ENCODE peak calls at places on chromosomes 2 and 18, in six cellular contexts. P is RWPE1, X is transverse colon, W is activated B cell treated with CpG ODN at 0.5 μM for 24 hours, G is IMR-90, J is endothelial cell. K is an unnamed sample.

GRCh38 chr2:61720911-61721310 is 132.9 kb downstream of the FAM161A start:
- DNase-seq in J (no peak), G (no peak), P (peak), X (no peak), W (no peak), K (no peak)

GRCh38 chr2:130261970-130262760 is 63.9 kb upstream of the TUBA3E start:
- DNase-seq in J (no peak), P (peak), G (peak), X (no peak), W (no peak), K (no peak)

GRCh38 chr18:10751711-10752110 is 225.9 kb downstream of the NAPG start:
- DNase-seq in P (no peak), G (no peak), X (no peak), J (no peak), W (no peak), K (no peak)

GRCh38 chr2:131092409-131093065 is 723 bp downstream of the FAM168B start:
- DNase-seq in J (no peak), P (no peak), X (no peak), W (no peak), G (no peak), K (no peak)

GRCh38 chr2:144553379-144553778 is 33.5 kb upstream of the ZEB2 start:
- DNase-seq in W (no peak), X (no peak), P (peak), J (no peak), G (peak), K (peak)

GRCh38 chr2:138499684-138500083 is 1.9 kb upstream of the SPOPL start:
- DNase-seq in W (no peak), X (no peak), G (no peak), P (no peak), J (no peak), K (no peak)

GRCh38 chr2:20425371-20425881 is 21.4 kb upstream of the RHOB start:
- DNase-seq in P (no peak), G (peak), J (no peak), W (no peak), X (peak), K (no peak)

GRCh38 chr18:70553961-70554325 is 265.1 kb downstream of the SOCS6 start:
- DNase-seq in W (no peak), X (no peak), P (no peak), J (no peak), G (no peak), K (no peak)

GRCh38 chr2:195458936-195459335 is 198.1 kb upstream of the SLC39A10 start:
- DNase-seq in X (no peak), J (no peak), W (no peak), G (peak), P (no peak), K (no peak)

GRCh38 chr18:25935356-25935755 is 155.1 kb downstream of the SS18 start:
- DNase-seq in X (no peak), G (no peak), W (no peak), J (no peak), P (peak), K (no peak)

GRCh38 chr2:230915297-230915696 is 9.7 kb downstream of the GPR55 start:
- DNase-seq in X (no peak), G (no peak), J (no peak), W (no peak), P (no peak), K (no peak)

GRCh38 chr2:134170269-134170668 is 83.6 kb upstream of the MGAT5 start:
- DNase-seq in G (peak), W (no peak), X (no peak), J (no peak), P (no peak), K (peak)

GRCh38 chr2:160241251-160242137 is 41.4 kb upstream of the ITGB6 start:
- DNase-seq in P (peak), J (no peak), W (no peak), X (peak), G (peak), K (no peak)

GRCh38 chr2:45675130-45675812 is 23.8 kb downstream of the PRKCE start:
- DNase-seq in J (no peak), G (no peak), X (peak), W (no peak), P (peak), K (no peak)

GRCh38 chr18:46915800-46916550 is 1.3 kb downstream of the PIAS2 start:
- DNase-seq in J (no peak), P (no peak), G (peak), W (no peak), X (no peak), K (no peak)

GRCh38 chr18:30889582-30890301 is 152.8 kb downstream of the DSC3 start:
- DNase-seq in X (no peak), G (no peak), J (peak), W (no peak), P (no peak), K (no peak)

GRCh38 chr2:235493775-235494715 is at the start of gene AGAP1:
- DNase-seq in P (peak), J (peak), G (peak), X (peak), W (no peak), K (peak)

GRCh38 chr18:51168031-51168742 is 29.3 kb downstream of the MEX3C start:
- DNase-seq in X (no peak), G (no peak), W (no peak), J (no peak), P (no peak), K (no peak)

GRCh38 chr2:170313636-170314348 is 135.8 kb downstream of the MYO3B start:
- DNase-seq in J (no peak), W (no peak), P (no peak), G (no peak), X (no peak), K (no peak)

GRCh38 chr2:149732001-149732685 is 144.6 kb upstream of the MMADHC start:
- DNase-seq in J (no peak), G (peak), P (peak), W (no peak), X (peak), K (no peak)

GRCh38 chr2:113175736-113176695 is 2.2 kb downstream of the PSD4 start:
- DNase-seq in X (peak), J (no peak), W (peak), G (no peak), P (no peak), K (no peak)

GRCh38 chr18:8177330-8178016 is 431.8 kb upstream of the RAB12 start:
- DNase-seq in J (no peak), P (peak), W (no peak), G (peak), X (no peak), K (no peak)

GRCh38 chr2:172877826-172878225 is 142.2 kb downstream of the RAPGEF4 start:
- DNase-seq in G (peak), J (no peak), W (no peak), P (no peak), X (no peak), K (no peak)

GRCh38 chr2:179486969-179487752 is 222.5 kb upstream of the SESTD1 start:
- DNase-seq in J (no peak), P (no peak), W (no peak), X (no peak), G (no peak), K (no peak)

GRCh38 chr18:79953921-79954651 is 2.6 kb upstream of the SLC66A2 start:
- DNase-seq in J (no peak), X (peak), P (no peak), W (no peak), G (no peak), K (no peak)

GRCh38 chr2:16816522-16816921 is 150.9 kb upstream of the CYRIA start:
- DNase-seq in J (no peak), P (no peak), G (no peak), W (no peak), X (no peak), K (no peak)

GRCh38 chr2:128661955-128662564 is 343.4 kb upstream of the HS6ST1 start:
- DNase-seq in J (no peak), W (no peak), X (no peak), P (no peak), G (no peak), K (no peak)

GRCh38 chr2:6780765-6781274 is 84.9 kb downstream of the CMPK2 start:
- DNase-seq in J (peak), X (peak), W (no peak), G (peak), P (no peak), K (peak)

GRCh38 chr2:184006998-184007397 is 591.3 kb upstream of the ZNF804A start:
- DNase-seq in X (peak), J (no peak), G (no peak), W (no peak), P (no peak), K (no peak)

GRCh38 chr2:127663566-127664064 is 11.7 kb downstream of the LIMS2 start:
- DNase-seq in W (no peak), J (no peak), X (peak), G (no peak), P (no peak), K (no peak)

GRCh38 chr2:127660291-127660578 is 14.3 kb downstream of the GPR17 start:
- DNase-seq in W (no peak), J (no peak), G (no peak), X (peak), P (no peak), K (no peak)

GRCh38 chr2:127662937-127663565 is 12.3 kb downstream of the LIMS2 start:
- DNase-seq in G (no peak), X (peak), P (no peak), J (no peak), W (no peak), K (no peak)

GRCh38 chr2:127661072-127661618 is 14.2 kb downstream of the LIMS2 start:
- DNase-seq in P (no peak), J (no peak), W (peak), X (peak), G (peak), K (no peak)

DNA sequence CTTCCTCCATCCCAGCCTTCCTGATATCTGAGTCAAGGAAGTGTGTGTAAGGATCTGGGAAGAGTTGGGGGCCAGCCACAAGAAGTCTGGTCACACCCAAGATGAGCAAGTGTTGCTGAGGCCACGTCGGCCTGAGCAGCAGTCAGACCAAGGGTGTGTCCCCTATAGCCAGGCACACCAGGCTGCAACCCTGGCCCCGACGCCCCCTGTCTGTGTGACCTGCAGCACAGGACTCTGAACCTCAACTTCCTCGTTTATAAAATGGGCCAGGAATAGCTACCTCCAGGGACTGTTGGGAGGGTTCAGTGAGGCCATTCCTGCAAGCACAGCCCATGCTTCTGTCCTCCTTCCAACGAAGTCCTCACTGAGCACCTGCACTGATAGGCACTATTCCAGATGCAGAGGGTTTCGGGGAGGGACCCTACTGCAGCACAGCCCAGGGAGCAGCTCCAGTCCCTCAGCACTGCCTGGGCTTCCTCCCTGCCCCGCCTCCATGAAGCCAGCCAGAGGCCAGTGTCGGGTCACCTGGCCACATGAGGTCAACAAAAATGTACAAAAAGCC is 13.3 kb downstream of the LIMS2 start:
- DNase-seq in G (no peak), X (peak), J (no peak), W (peak), P (no peak), K (no peak)
- TF ChIP-seq CTCF in G (no peak), X (no peak), J (no peak), W (no peak), P (no peak), K (no peak)

DNA sequence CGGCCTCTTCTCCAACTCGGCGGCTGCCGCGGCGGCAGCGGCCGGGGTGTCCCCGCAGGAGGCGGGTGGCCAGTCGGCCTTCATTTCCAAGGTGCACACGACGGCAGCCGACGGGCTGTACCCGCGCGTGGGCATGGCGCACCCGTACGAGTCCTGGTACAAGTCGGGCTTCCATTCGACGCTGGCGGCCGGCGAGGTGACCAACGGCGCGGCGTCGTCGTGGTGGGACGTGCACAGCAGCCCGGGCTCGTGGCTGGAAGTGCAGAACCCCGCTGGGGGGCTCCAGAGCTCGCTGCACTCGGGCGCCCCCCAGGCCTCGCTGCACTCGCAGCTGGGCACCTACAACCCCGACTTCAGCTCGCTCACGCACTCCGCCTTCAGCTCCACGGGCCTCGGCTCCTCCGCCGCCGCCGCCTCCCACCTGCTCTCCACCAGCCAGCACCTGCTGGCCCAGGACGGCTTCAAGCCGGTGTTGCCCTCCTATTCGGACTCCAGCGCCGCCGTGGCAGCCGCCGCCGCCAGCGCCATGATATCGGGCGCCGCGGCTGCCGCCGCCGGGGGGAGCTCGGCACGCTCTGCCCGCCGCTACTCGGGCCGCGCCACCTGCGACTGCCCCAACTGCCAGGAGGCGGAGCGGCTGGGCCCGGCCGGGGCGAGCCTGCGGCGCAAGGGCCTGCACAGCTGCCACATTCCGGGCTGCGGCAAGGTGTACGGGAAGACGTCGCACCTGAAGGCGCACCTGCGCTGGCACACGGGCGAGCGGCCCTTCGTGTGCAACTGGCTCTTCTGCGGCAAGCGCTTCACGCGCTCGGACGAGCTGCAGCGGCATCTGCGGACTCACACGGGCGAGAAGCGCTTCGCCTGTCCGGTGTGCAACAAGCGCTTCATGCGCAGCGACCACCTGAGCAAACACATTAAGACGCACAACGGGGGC is 1.9 kb downstream of the SP9 start:
- DNase-seq in G (no peak), J (peak), X (peak), P (peak), W (peak), K (no peak)
- TF ChIP-seq CTCF in G (peak), J (no peak), X (peak), P (peak), W (no peak), K (no peak)

GRCh38 chr18:23072079-23072478 is 63.2 kb upstream of the CABLES1 start:
- DNase-seq in J (no peak), X (no peak), G (no peak), W (no peak), P (no peak), K (no peak)

GRCh38 chr18:23073996-23074606 is 61.2 kb upstream of the CABLES1 start:
- DNase-seq in W (no peak), P (no peak), X (no peak), J (no peak), G (no peak), K (no peak)

GRCh38 chr18:23077493-23078256 is 57.6 kb upstream of the CABLES1 start:
- DNase-seq in W (no peak), J (no peak), P (no peak), G (no peak), X (no peak), K (no peak)
- TF ChIP-seq CTCF in W (no peak), J (no peak), P (peak), G (peak), X (peak), K (no peak)

GRCh38 chr18:34158881-34159690 is 65.6 kb downstream of the NOL4 start:
- DNase-seq in W (no peak), G (peak), P (no peak), X (no peak), J (peak), K (no peak)
- TF ChIP-seq CTCF in W (no peak), G (no peak), P (no peak), X (no peak), J (no peak), K (no peak)

GRCh38 chr2:27622921-27623384 is 5.9 kb downstream of the CCDC121 start:
- DNase-seq in X (no peak), G (peak), P (peak), W (no peak), J (no peak), K (peak)
- TF ChIP-seq CTCF in X (no peak), G (no peak), P (no peak), W (no peak), J (no peak), K (no peak)

GRCh38 chr18:36402765-36403396 is 105.4 kb downstream of the FHOD3 start:
- DNase-seq in W (no peak), G (peak), X (peak), P (no peak), J (no peak), K (peak)
- TF ChIP-seq CTCF in W (no peak), G (no peak), X (no peak), P (no peak), J (no peak), K (no peak)

GRCh38 chr2:182422864-182423263 is 4.0 kb downstream of the PDE1A start:
- DNase-seq in P (no peak), G (no peak), J (no peak), W (no peak), X (no peak), K (no peak)
- TF ChIP-seq CTCF in P (no peak), G (no peak), J (no peak), W (no peak), X (no peak), K (no peak)

GRCh38 chr2:1874101-1874865 is 130.0 kb upstream of the PXDN start:
- DNase-seq in W (no peak), X (no peak), G (no peak), J (no peak), P (no peak), K (no peak)
- TF ChIP-seq CTCF in W (no peak), X (no peak), G (no peak), J (no peak), P (no peak), K (no peak)

GRCh38 chr2:32627901-32628645 is at the start of gene TTC27:
- DNase-seq in J (peak), G (peak), P (peak), W (peak), X (peak), K (peak)
- TF ChIP-seq CTCF in J (peak), G (no peak), P (no peak), W (no peak), X (no peak), K (no peak)

GRCh38 chr2:74507145-74507925 is at the start of gene PCGF1:
- DNase-seq in P (peak), G (peak), X (peak), J (peak), W (peak), K (peak)

GRCh38 chr2:74511104-74511989 is 2.9 kb upstream of the TLX2 start:
- DNase-seq in J (no peak), W (no peak), G (peak), X (no peak), P (no peak), K (no peak)

GRCh38 chr2:74510272-74510671 is 2.8 kb upstream of the PCGF1 start:
- DNase-seq in J (no peak), X (no peak), W (no peak), G (no peak), P (no peak), K (no peak)

GRCh38 chr2:74505448-74506246 is 1.8 kb downstream of the PCGF1 start:
- DNase-seq in W (no peak), P (no peak), J (no peak), X (no peak), G (no peak), K (no peak)

GRCh38 chr2:74507926-74508520 is 528 bp upstream of the PCGF1 start:
- DNase-seq in X (peak), W (no peak), P (no peak), J (peak), G (peak), K (no peak)
- TF ChIP-seq CTCF in X (no peak), W (no peak), P (no peak), J (no peak), G (no peak), K (no peak)